ENCODE peak calls at places on chromosomes 12 and 14, in five cellular contexts. W, O, V, J and C are unnamed samples.

GRCh38 chr14:97180304-97181200 is 383.4 kb downstream of the VRK1 start:
- DNase-seq in O (no peak), W (peak; percentile 75), J (no peak), V (no peak), C (no peak)

GRCh38 chr14:21617614-21618013 is 17.1 kb downstream of the OR10G2 start:
- DNase-seq in V (no peak), J (no peak), W (no peak), O (no peak), C (no peak)

GRCh38 chr12:99746538-99746937 is 99.0 kb downstream of the GARIN6 start:
- DNase-seq in O (no peak), V (no peak), W (no peak), J (no peak), C (no peak)

GRCh38 chr12:49041881-49042484 is 18.6 kb downstream of the KMT2D start:
- DNase-seq in W (no peak), J (no peak), V (no peak), O (no peak), C (peak; percentile 31)

GRCh38 chr14:21647380-21647779 is 6.3 kb upstream of the OR4E2 start:
- DNase-seq in J (no peak), V (no peak), O (no peak), W (no peak), C (no peak)

GRCh38 chr12:5034605-5035004 is 9.1 kb upstream of the KCNA5 start:
- DNase-seq in W (no peak), O (no peak), V (no peak), J (no peak), C (no peak)

GRCh38 chr14:89429206-89430091 is 12.4 kb upstream of the FOXN3 start:
- DNase-seq in O (peak; percentile 31), V (no peak), J (no peak), W (no peak), C (no peak)

GRCh38 chr14:74511966-74512365 is 18.4 kb downstream of the ISCA2 start:
- DNase-seq in J (no peak), W (no peak), O (no peak), V (no peak), C (peak; percentile 23)

GRCh38 chr12:2902287-2902880 is 11.7 kb downstream of the TULP3 start:
- DNase-seq in J (peak; percentile 29), O (peak; percentile 10), W (no peak), V (peak; percentile 49), C (peak; percentile 52)

GRCh38 chr12:25518512-25518911 is 34.6 kb downstream of the LMNTD1 start:
- DNase-seq in J (no peak), V (no peak), O (no peak), W (no peak), C (no peak)

GRCh38 chr12:30905483-30906009 is 21.0 kb upstream of the TSPAN11 start:
- DNase-seq in W (no peak), J (no peak), O (no peak), V (no peak), C (no peak)

GRCh38 chr12:460301-461230 is 827 bp downstream of the B4GALNT3 start:
- DNase-seq in V (no peak), J (no peak), O (peak; percentile 39), W (no peak), C (peak; percentile 62)

GRCh38 chr14:50594577-50595316 is 34.8 kb downstream of the ATL1 start:
- DNase-seq in W (no peak), V (no peak), J (no peak), O (no peak), C (no peak)

GRCh38 chr12:42725839-42726238 is 136.3 kb upstream of the PRICKLE1 start:
- DNase-seq in V (no peak), W (no peak), O (no peak), J (no peak), C (no peak)

GRCh38 chr12:88897723-88898122 is 317.5 kb upstream of the KITLG start:
- DNase-seq in J (no peak), W (no peak), O (no peak), V (no peak), C (no peak)

GRCh38 chr12:46891306-46891705 is 65.5 kb upstream of the SLC38A4 start:
- DNase-seq in J (no peak), V (no peak), W (no peak), O (no peak), C (no peak)

GRCh38 chr14:81986005-81986404 is 452.4 kb upstream of the SEL1L start:
- DNase-seq in O (no peak), J (no peak), W (no peak), V (no peak), C (no peak)

GRCh38 chr14:66078031-66078430 is 408.1 kb upstream of the CCDC196 start:
- DNase-seq in O (no peak), V (no peak), W (no peak), J (no peak), C (no peak)

GRCh38 chr12:39605996-39606395 is 13.6 kb downstream of the ABCD2 start:
- DNase-seq in W (no peak), O (no peak), V (no peak), J (no peak), C (no peak)

GRCh38 chr12:121996050-121996944 is 25.4 kb upstream of the BCL7A start:
- DNase-seq in J (no peak), O (no peak), V (no peak), W (no peak), C (no peak)

GRCh38 chr12:49231881-49232650 is 32.8 kb upstream of the TUBA1C start:
- DNase-seq in W (no peak), O (no peak), V (no peak), J (no peak), C (no peak)

GRCh38 chr12:2578191-2578590 is 216.6 kb upstream of the FKBP4 start:
- DNase-seq in W (no peak), J (no peak), V (no peak), O (no peak), C (no peak)

GRCh38 chr14:100837812-100838170 is 11.9 kb downstream of the MEG3 start:
- DNase-seq in W (no peak), J (no peak), V (no peak), O (no peak), C (no peak)
- H3K4me1 ChIP-seq in W (peaks cover 7% of the 10 kb centered on the region), J (peaks cover 8% of the 10 kb centered on the region), V (peaks cover 3% of the 10 kb centered on the region), O (no peaks in the 10 kb centered on the region), C (no peaks in the 10 kb centered on the region)

GRCh38 chr12:93593833-93594232 is 21.4 kb downstream of the SOCS2 start:
- DNase-seq in J (no peak), V (no peak), O (no peak), W (no peak), C (no peak)

GRCh38 chr12:93592641-93593396 is 20.3 kb downstream of the SOCS2 start:
- DNase-seq in W (no peak), J (no peak), O (no peak), V (no peak), C (no peak)

GRCh38 chr12:93587601-93588000 is 15.1 kb downstream of the SOCS2 start:
- DNase-seq in V (no peak), O (no peak), J (no peak), W (no peak), C (no peak)

GRCh38 chr12:93594766-93595165 is 22.3 kb downstream of the SOCS2 start:
- DNase-seq in O (no peak), V (no peak), W (no peak), J (no peak), C (no peak)

DNA sequence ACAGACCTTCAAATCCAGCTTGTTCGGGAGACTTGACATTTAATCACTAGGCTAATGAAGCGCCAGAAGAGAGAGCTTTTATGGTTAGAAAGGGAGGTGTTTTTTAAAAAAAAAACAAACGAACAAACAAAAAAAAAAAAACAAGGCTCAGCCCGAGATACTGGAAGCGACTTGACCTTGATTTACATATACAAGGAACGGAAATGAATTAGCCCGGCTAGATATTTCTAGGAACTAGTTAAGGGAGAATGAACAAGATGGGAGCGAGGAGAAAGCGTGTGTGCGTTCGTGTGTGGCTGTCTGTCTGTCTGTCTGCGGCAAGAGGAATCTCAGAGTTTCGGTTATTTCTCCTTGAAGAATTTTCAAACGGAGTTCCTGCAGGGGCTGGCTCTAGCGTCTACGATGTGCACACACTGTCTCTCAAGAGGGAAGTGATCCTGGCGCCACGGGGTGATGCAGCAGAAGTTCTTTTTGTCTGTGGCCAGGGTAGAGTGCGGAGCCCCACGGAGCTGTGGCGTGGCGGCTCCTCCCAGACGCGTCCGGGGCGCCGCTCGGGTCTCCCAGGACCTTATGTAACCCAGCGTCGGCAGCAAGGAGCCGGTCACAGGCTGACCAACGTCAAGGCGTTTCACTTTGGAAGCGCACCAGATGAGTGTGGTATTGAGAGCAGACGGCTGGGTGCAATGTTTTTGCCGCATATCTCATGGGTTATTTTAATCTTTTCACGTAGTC is 18.8 kb downstream of the SOCS2 start:
- DNase-seq in O (peak; percentile 72), J (peak; percentile 54), V (peak; percentile 70), W (peak; percentile 80), C (peak; percentile 76)
- TF ChIP-seq EP300 in O (no peak), J (no peak), V (no peak), W (no peak), C (no peak)

DNA sequence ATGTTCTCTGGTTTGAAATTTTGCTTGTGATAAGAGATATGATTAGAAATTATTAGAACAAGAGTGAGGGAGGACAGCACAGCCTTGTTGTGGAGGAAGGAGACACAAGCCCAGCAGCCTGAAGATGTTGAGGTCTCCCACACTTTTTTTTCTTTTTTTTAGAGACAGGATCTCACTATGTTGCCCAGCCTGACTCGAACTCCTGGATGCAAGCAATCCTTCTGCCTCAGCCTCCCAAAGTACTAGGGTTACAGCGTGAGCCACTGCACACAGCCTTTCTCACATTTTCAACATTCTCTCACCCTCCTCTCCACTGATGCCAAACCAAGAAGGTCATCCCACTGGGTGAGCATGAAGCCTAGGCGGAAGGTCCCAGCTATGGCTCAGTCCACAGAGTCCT is 4.9 kb upstream of the KRT8 start:
- DNase-seq in V (no peak), J (no peak), O (no peak), W (no peak), C (no peak)
- H3K4me1 ChIP-seq in V (peaks cover 45% of the 10 kb centered on the region), J (peaks cover 9% of the 10 kb centered on the region), O (peaks cover 49% of the 10 kb centered on the region), W (peaks cover 46% of the 10 kb centered on the region), C (no peaks in the 10 kb centered on the region)

GRCh38 chr12:132966676-132967415 is 10.7 kb upstream of the ZNF605 start:
- DNase-seq in V (no peak), W (no peak), J (no peak), O (no peak), C (no peak)

GRCh38 chr12:132967736-132968135 is 11.6 kb upstream of the ZNF605 start:
- DNase-seq in J (no peak), W (no peak), V (no peak), O (no peak), C (no peak)

GRCh38 chr12:132965796-132966195 is 9.7 kb upstream of the ZNF605 start:
- DNase-seq in J (no peak), O (no peak), V (no peak), W (no peak), C (no peak)
- TF ChIP-seq EP300 in J (no peak), O (no peak), V (no peak), W (no peak), C (no peak)